ENCODE peak calls at places on chromosomes 2 and 18, in five cellular contexts. I, B, V, W and G are unnamed samples.

GRCh38 chr18:58805482-58806187 is 59.0 kb upstream of the ZNF532 start:
- DNase-seq in W (no peak), I (no peak), B (no peak), V (no peak), G (no peak)

GRCh38 chr18:7754725-7755181 is 187.6 kb downstream of the PTPRM start:
- DNase-seq in B (no peak), I (no peak), V (no peak), W (no peak), G (no peak)

GRCh38 chr2:181715033-181715630 is 34.8 kb upstream of the NEUROD1 start:
- DNase-seq in B (peak), V (peak), I (peak), W (peak), G (peak)

GRCh38 chr18:76588591-76589303 is 93.7 kb upstream of the ZNF516 start:
- DNase-seq in W (no peak), V (peak), I (no peak), B (no peak), G (no peak)

GRCh38 chr18:79798999-79799370 is 1.2 kb downstream of the KCNG2 start:
- DNase-seq in W (no peak), I (no peak), V (peak), B (peak), G (no peak)

GRCh38 chr2:234970467-234970866 is 18.6 kb downstream of the SH3BP4 start:
- DNase-seq in B (no peak), I (no peak), W (no peak), V (no peak), G (no peak)

GRCh38 chr18:44536041-44536440 is 144.6 kb upstream of the SETBP1 start:
- DNase-seq in W (no peak), V (no peak), I (no peak), B (peak), G (no peak)

GRCh38 chr2:201419057-201419635 is 32.1 kb downstream of the TRAK2 start:
- DNase-seq in I (no peak), W (no peak), B (no peak), V (no peak), G (no peak)

GRCh38 chr18:68791801-68792200 is 6.1 kb upstream of the CCDC102B start:
- DNase-seq in B (peak), I (no peak), V (no peak), W (no peak), G (no peak)

GRCh38 chr2:213806125-213806726 is 522.0 kb downstream of the SPAG16 start:
- DNase-seq in B (peak), I (no peak), V (peak), W (no peak), G (no peak)

GRCh38 chr2:72153924-72154323 is 6.3 kb upstream of the CYP26B1 start:
- DNase-seq in I (no peak), V (no peak), B (no peak), W (no peak), G (no peak)

GRCh38 chr2:219099319-219099718 is 38.6 kb upstream of the IHH start:
- DNase-seq in W (no peak), B (peak), I (no peak), V (no peak), G (no peak)

GRCh38 chr2:66426250-66427064 is 8.5 kb upstream of the MEIS1 start:
- DNase-seq in I (no peak), V (peak), W (no peak), B (no peak), G (no peak)

GRCh38 chr18:28088477-28088876 is 88.5 kb downstream of the CDH2 start:
- DNase-seq in V (peak), I (no peak), W (no peak), B (no peak), G (no peak)

GRCh38 chr2:24539258-24539657 is 48.2 kb downstream of the NCOA1 start:
- DNase-seq in V (no peak), W (peak), I (no peak), B (no peak), G (no peak)

GRCh38 chr2:58045580-58046334 is 849 bp upstream of the VRK2 start:
- DNase-seq in I (no peak), W (no peak), V (no peak), B (no peak), G (no peak)

GRCh38 chr2:76391663-76392062 is 680.9 kb upstream of the GCFC2 start:
- DNase-seq in B (no peak), V (no peak), W (no peak), I (no peak), G (no peak)

GRCh38 chr18:80231616-80232015 is 15.7 kb downstream of the PARD6G start:
- DNase-seq in V (no peak), I (no peak), B (no peak), W (no peak), G (no peak)

GRCh38 chr18:79117791-79118190 is 48.6 kb downstream of the ATP9B start:
- DNase-seq in W (no peak), V (no peak), I (no peak), B (no peak), G (no peak)

GRCh38 chr2:240420206-240420899 is 15.1 kb upstream of the GPC1 start:
- DNase-seq in I (no peak), W (no peak), V (no peak), B (no peak), G (no peak)

GRCh38 chr18:56678836-56679565 is 27.8 kb downstream of the WDR7 start:
- DNase-seq in I (peak), V (no peak), B (no peak), W (no peak), G (no peak)

GRCh38 chr18:57141208-57142129 is 5.4 kb upstream of the BOD1L2 start:
- DNase-seq in W (no peak), I (no peak), B (no peak), V (no peak), G (no peak)

GRCh38 chr2:175414872-175415487 is 233.5 kb upstream of the ATP5MC3 start:
- DNase-seq in B (peak), W (peak), I (no peak), V (peak), G (peak)